ENCODE peak calls at places on chromosomes 1 and 21, in four cellular contexts. D is GM23248, K is GM12865, Z is GM12892. U is an unnamed sample.

GRCh38 chr1:57553666-57554065 is 129.8 kb upstream of the DAB1 start:
- DNase-seq in Z (no peak), D (no peak), K (no peak), U (no peak)

GRCh38 chr1:20361805-20362381 is 71.2 kb downstream of the VWA5B1 start:
- DNase-seq in K (no peak), D (peak), Z (no peak), U (peak)

GRCh38 chr1:223620297-223620900 is 45.1 kb downstream of the CAPN8 start:
- DNase-seq in Z (no peak), K (no peak), D (peak), U (no peak)

GRCh38 chr1:58293388-58293787 is 253.1 kb downstream of the OMA1 start:
- DNase-seq in K (no peak), D (no peak), Z (no peak), U (no peak)

GRCh38 chr1:229694053-229694693 is 68.1 kb downstream of the URB2 start:
- DNase-seq in Z (no peak), K (peak), D (peak), U (peak)

GRCh38 chr1:17875882-17876280 is 120.7 kb downstream of the ACTL8 start:
- DNase-seq in D (peak), Z (no peak), K (no peak), U (no peak)

GRCh38 chr21:41460578-41461527 is 34.8 kb downstream of the MX1 start:
- DNase-seq in K (peak), Z (peak), D (peak), U (peak)

GRCh38 chr1:201486158-201486557 is 17.2 kb upstream of the PHLDA3 start:
- DNase-seq in K (no peak), Z (no peak), D (peak), U (no peak)

GRCh38 chr1:230022666-230023380 is 44.2 kb upstream of the GALNT2 start:
- DNase-seq in K (no peak), D (no peak), Z (no peak), U (no peak)

GRCh38 chr1:18557621-18558465 is 72.8 kb upstream of the PAX7 start:
- DNase-seq in D (peak), Z (no peak), K (no peak), U (peak)

GRCh38 chr1:182768973-182769372 is 20.6 kb upstream of the NPL start:
- DNase-seq in K (no peak), D (peak), Z (no peak), U (peak)

GRCh38 chr1:218499021-218499691 is 154.0 kb downstream of the TGFB2 start:
- DNase-seq in Z (no peak), K (no peak), D (peak), U (peak)

GRCh38 chr1:2777428-2778219 is 23.9 kb downstream of the TTC34 start:
- DNase-seq in Z (no peak), K (no peak), D (no peak), U (no peak)

GRCh38 chr1:200925821-200926220 is 31.1 kb downstream of the INAVA start:
- DNase-seq in K (no peak), Z (no peak), D (peak), U (no peak)

GRCh38 chr1:2373551-2374259 is 17.6 kb downstream of the MORN1 start:
- DNase-seq in Z (no peak), K (no peak), D (no peak), U (no peak)

GRCh38 chr1:184189361-184189760 is 137.8 kb downstream of the TSEN15 start:
- DNase-seq in K (no peak), Z (no peak), D (no peak), U (peak)

GRCh38 chr1:157966034-157966671 is 27.3 kb upstream of the KIRREL1 start:
- DNase-seq in D (peak), K (no peak), Z (no peak), U (peak)

GRCh38 chr1:76659171-76659940 is 207.9 kb upstream of the ST6GALNAC5 start:
- DNase-seq in Z (no peak), K (no peak), D (no peak), U (no peak)

GRCh38 chr1:176745945-176746344 is 283.0 kb downstream of the PAPPA2 start:
- DNase-seq in K (no peak), Z (no peak), D (peak), U (peak)

GRCh38 chr1:22673486-22674409 is 20.7 kb downstream of the C1QB start:
- DNase-seq in Z (no peak), D (peak), K (peak), U (peak)

GRCh38 chr1:34739613-34740012 is 15.2 kb upstream of the GJB5 start:
- DNase-seq in K (no peak), D (no peak), Z (no peak), U (no peak)

GRCh38 chr1:46455951-46456350 is 33.7 kb upstream of the DMBX1 start:
- DNase-seq in D (no peak), K (no peak), Z (no peak), U (no peak)

GRCh38 chr1:150572918-150573647 is 6.3 kb downstream of the MCL1 start:
- DNase-seq in D (peak), K (peak), Z (no peak), U (no peak)

GRCh38 chr21:28669978-28670377 is 322.7 kb downstream of the LTN1 start:
- DNase-seq in K (no peak), Z (no peak), D (no peak), U (no peak)

GRCh38 chr1:37650721-37651120 is 16.0 kb upstream of the RSPO1 start:
- DNase-seq in Z (no peak), D (no peak), K (no peak), U (no peak)

GRCh38 chr1:242629396-242629795 is 104.9 kb upstream of the PLD5 start:
- DNase-seq in K (no peak), D (no peak), Z (no peak), U (peak)

GRCh38 chr1:26293911-26294463 is 12.4 kb downstream of the UBXN11 start:
- DNase-seq in D (no peak), K (no peak), Z (no peak), U (no peak)

GRCh38 chr1:107141491-107142369 is 891 bp downstream of the NTNG1 start:
- DNase-seq in D (peak), K (peak), Z (no peak), U (peak)

GRCh38 chr1:43586136-43586726 is 55.5 kb downstream of the PTPRF start:
- DNase-seq in K (no peak), Z (no peak), D (no peak), U (no peak)

GRCh38 chr1:219973221-219973620 is 44.9 kb upstream of the SLC30A10 start:
- DNase-seq in K (no peak), D (no peak), Z (no peak), U (no peak)

GRCh38 chr1:46179138-46180081 is 3.1 kb upstream of the P3R3URF start:
- DNase-seq in D (peak), K (peak), Z (peak), U (peak)

GRCh38 chr1:154666051-154666793 is 58.2 kb upstream of the ADAR start:
- DNase-seq in D (no peak), Z (no peak), K (no peak), U (no peak)

GRCh38 chr1:152777510-152778137 is 2.7 kb downstream of the LCE1F start:
- DNase-seq in K (peak), D (peak), Z (no peak), U (peak)

GRCh38 chr1:34322969-34323368 is 146.3 kb downstream of the C1orf94 start:
- DNase-seq in Z (no peak), D (no peak), K (no peak), U (no peak)

GRCh38 chr1:84996846-84997666 is at the start of gene MCOLN2:
- DNase-seq in K (peak), Z (peak), D (peak), U (peak)

GRCh38 chr1:43349594-43350306 is 9.0 kb upstream of the CDC20 start:
- DNase-seq in K (peak), Z (no peak), D (peak), U (no peak)

GRCh38 chr1:178127482-178127881 is 33.6 kb downstream of the RASAL2 start:
- DNase-seq in K (no peak), D (peak), Z (no peak), U (no peak)

GRCh38 chr1:201268604-201269151 is 14.6 kb upstream of the PKP1 start:
- DNase-seq in K (no peak), D (peak), Z (no peak), U (peak)

GRCh38 chr21:46420241-46421190 is 38.2 kb upstream of the DIP2A start:
- DNase-seq in Z (no peak), D (no peak), K (no peak), U (no peak)

GRCh38 chr1:87885263-87885662 is 556.6 kb downstream of the LMO4 start:
- DNase-seq in Z (no peak), D (no peak), K (no peak), U (no peak)

U was measured in A673.